ENCODE peak calls at places on chromosomes 16 and 17, in seven cellular contexts. One of them, this sample, is unnamed.

GRCh38 chr16:82506734-82507133 is 120.0 kb upstream of the CDH13 start:
- DNase-seq in A673: no peak
- DNase-seq in GM12865: no peak
- DNase-seq in colonic mucosa: no peak
- DNase-seq in uterus: no peak
- DNase-seq in fibroblast of lung: no peak
- DNase-seq in K562: no peak
- DNase-seq in this sample: no peak

GRCh38 chr16:27726621-27727275 is 176.8 kb downstream of the KATNIP start:
- DNase-seq in GM12865: no peak
- DNase-seq in colonic mucosa: no peak
- DNase-seq in A673: no peak
- DNase-seq in K562: no peak
- DNase-seq in fibroblast of lung: peak
- DNase-seq in uterus: no peak
- DNase-seq in this sample: peak

GRCh38 chr16:48035142-48035541 is 120.7 kb downstream of the ABCC12 start:
- DNase-seq in uterus: no peak
- DNase-seq in K562: no peak
- DNase-seq in fibroblast of lung: no peak
- DNase-seq in GM12865: no peak
- DNase-seq in colonic mucosa: no peak
- DNase-seq in A673: no peak
- DNase-seq in this sample: no peak

GRCh38 chr17:13609953-13610352 is 8.2 kb upstream of the HS3ST3A1 start:
- DNase-seq in A673: no peak
- DNase-seq in fibroblast of lung: peak
- DNase-seq in colonic mucosa: no peak
- DNase-seq in K562: no peak
- DNase-seq in uterus: no peak
- DNase-seq in GM12865: no peak
- DNase-seq in this sample: no peak

GRCh38 chr16:66273644-66274334 is 92.7 kb upstream of the CDH5 start:
- DNase-seq in uterus: no peak
- DNase-seq in GM12865: no peak
- DNase-seq in A673: no peak
- DNase-seq in colonic mucosa: no peak
- DNase-seq in fibroblast of lung: peak
- DNase-seq in K562: no peak
- DNase-seq in this sample: peak

GRCh38 chr16:83940630-83941378 is 12.2 kb upstream of the OSGIN1 start:
- DNase-seq in A673: no peak
- DNase-seq in colonic mucosa: no peak
- DNase-seq in GM12865: no peak
- DNase-seq in uterus: no peak
- DNase-seq in K562: no peak
- DNase-seq in fibroblast of lung: no peak
- DNase-seq in this sample: no peak

GRCh38 chr17:83101805-83102480 is 22.5 kb downstream of the METRNL start:
- DNase-seq in colonic mucosa: peak
- DNase-seq in K562: no peak
- DNase-seq in uterus: no peak
- DNase-seq in GM12865: no peak
- DNase-seq in A673: no peak
- DNase-seq in fibroblast of lung: no peak
- DNase-seq in this sample: no peak

GRCh38 chr17:74282587-74283370 is 8.7 kb downstream of the DNAI2 start:
- DNase-seq in uterus: no peak
- DNase-seq in colonic mucosa: no peak
- DNase-seq in GM12865: peak
- DNase-seq in A673: no peak
- DNase-seq in fibroblast of lung: peak
- DNase-seq in K562: peak
- DNase-seq in this sample: no peak

GRCh38 chr16:14957576-14958322 is 17.1 kb upstream of the PDXDC1 start:
- DNase-seq in GM12865: no peak
- DNase-seq in fibroblast of lung: no peak
- DNase-seq in K562: no peak
- DNase-seq in uterus: no peak
- DNase-seq in colonic mucosa: no peak
- DNase-seq in A673: no peak
- DNase-seq in this sample: no peak

GRCh38 chr17:80633197-80633596 is 88.6 kb downstream of the RPTOR start:
- DNase-seq in GM12865: no peak
- DNase-seq in K562: no peak
- DNase-seq in A673: no peak
- DNase-seq in uterus: no peak
- DNase-seq in fibroblast of lung: no peak
- DNase-seq in colonic mucosa: no peak
- DNase-seq in this sample: no peak

GRCh38 chr16:4212207-4212933 is 29.5 kb downstream of the SRL start:
- DNase-seq in colonic mucosa: no peak
- DNase-seq in K562: no peak
- DNase-seq in A673: no peak
- DNase-seq in fibroblast of lung: no peak
- DNase-seq in uterus: peak
- DNase-seq in GM12865: no peak
- DNase-seq in this sample: peak

GRCh38 chr16:67181346-67181745 is 2.4 kb downstream of the MATCAP1 start:
- DNase-seq in fibroblast of lung: peak
- DNase-seq in colonic mucosa: no peak
- DNase-seq in uterus: peak
- DNase-seq in A673: no peak
- DNase-seq in K562: no peak
- DNase-seq in GM12865: no peak
- DNase-seq in this sample: peak

GRCh38 chr17:58666858-58667267 is 25.0 kb downstream of the TEX14 start:
- DNase-seq in GM12865: no peak
- DNase-seq in colonic mucosa: peak
- DNase-seq in K562: peak
- DNase-seq in uterus: peak
- DNase-seq in A673: peak
- DNase-seq in fibroblast of lung: peak
- DNase-seq in this sample: peak

GRCh38 chr16:17109413-17109812 is 361.3 kb downstream of the XYLT1 start:
- DNase-seq in GM12865: no peak
- DNase-seq in uterus: no peak
- DNase-seq in K562: no peak
- DNase-seq in colonic mucosa: no peak
- DNase-seq in A673: no peak
- DNase-seq in fibroblast of lung: no peak
- DNase-seq in this sample: no peak

GRCh38 chr16:71781741-71782140 is 26.9 kb downstream of the AP1G1 start:
- DNase-seq in K562: no peak
- DNase-seq in A673: no peak
- DNase-seq in colonic mucosa: no peak
- DNase-seq in fibroblast of lung: peak
- DNase-seq in GM12865: no peak
- DNase-seq in uterus: no peak
- DNase-seq in this sample: peak

GRCh38 chr17:21001813-21002221 is 41.0 kb downstream of the USP22 start:
- DNase-seq in GM12865: no peak
- DNase-seq in A673: no peak
- DNase-seq in fibroblast of lung: no peak
- DNase-seq in K562: no peak
- DNase-seq in colonic mucosa: peak
- DNase-seq in uterus: no peak
- DNase-seq in this sample: no peak

GRCh38 chr16:69115361-69115760 is 9.9 kb downstream of the HAS3 start:
- DNase-seq in K562: no peak
- DNase-seq in GM12865: no peak
- DNase-seq in A673: no peak
- DNase-seq in uterus: no peak
- DNase-seq in colonic mucosa: no peak
- DNase-seq in fibroblast of lung: no peak
- DNase-seq in this sample: no peak

GRCh38 chr17:15917439-15918027 is 27.4 kb upstream of the ADORA2B start:
- DNase-seq in uterus: no peak
- DNase-seq in fibroblast of lung: no peak
- DNase-seq in K562: no peak
- DNase-seq in A673: no peak
- DNase-seq in GM12865: no peak
- DNase-seq in colonic mucosa: no peak
- DNase-seq in this sample: no peak

GRCh38 chr16:31042866-31043265 is 9.5 kb downstream of the STX4 start:
- DNase-seq in K562: no peak
- DNase-seq in uterus: no peak
- DNase-seq in colonic mucosa: no peak
- DNase-seq in GM12865: no peak
- DNase-seq in A673: no peak
- DNase-seq in fibroblast of lung: no peak
- DNase-seq in this sample: no peak
- H3K4me3 ChIP-seq in K562: no peak
- H3K4me3 ChIP-seq in uterus: no peak
- H3K4me3 ChIP-seq in colonic mucosa: no peak
- H3K4me3 ChIP-seq in GM12865: no peak
- H3K4me3 ChIP-seq in A673: no peak
- H3K4me3 ChIP-seq in fibroblast of lung: no peak
- H3K4me3 ChIP-seq in this sample: no peak

DNA sequence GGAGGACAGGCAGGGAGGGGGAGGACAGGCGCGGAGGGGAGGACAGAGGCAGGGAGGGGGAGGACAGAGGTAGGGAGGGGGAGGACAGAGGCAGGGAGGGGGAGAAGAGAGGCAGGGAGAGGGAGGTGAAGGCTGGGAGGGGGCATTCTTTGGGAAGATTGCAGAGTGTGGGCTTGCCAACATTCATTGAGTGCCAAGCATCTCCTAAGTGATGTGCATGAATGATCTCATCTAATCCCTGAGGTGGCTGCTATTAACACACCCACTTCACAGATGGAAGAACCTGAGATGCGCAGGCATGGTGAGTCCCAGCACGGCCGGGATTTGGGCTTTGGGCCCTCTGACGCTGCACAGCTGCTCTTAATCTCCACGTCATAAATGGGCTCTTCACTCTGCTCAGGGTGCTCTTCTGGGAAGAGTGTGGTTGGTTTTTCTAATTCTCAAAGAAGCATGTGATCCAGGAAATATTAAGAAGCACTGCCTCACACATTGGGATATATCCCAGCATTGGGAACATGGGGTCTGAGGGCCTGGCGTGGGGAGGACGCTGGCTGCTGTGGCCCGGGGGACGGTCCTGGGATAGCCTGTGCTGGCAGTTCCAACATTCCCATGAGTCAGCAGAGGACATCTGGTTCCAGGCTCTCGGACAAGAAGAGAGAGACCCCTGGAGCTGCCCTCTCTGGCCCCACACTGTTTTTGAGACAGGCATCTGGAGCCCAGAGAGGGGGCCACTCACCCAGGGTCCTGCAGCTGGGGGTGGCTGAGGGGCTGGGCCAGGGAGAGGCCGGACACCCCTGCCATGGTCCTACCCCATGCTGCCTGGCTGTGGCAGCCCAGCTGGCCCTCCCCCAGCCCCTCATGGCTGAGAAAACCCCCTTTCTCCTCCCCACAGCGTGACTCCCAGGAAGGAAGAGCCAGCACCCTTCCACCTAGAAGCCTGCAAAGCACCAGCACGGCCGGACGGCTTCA is 58.7 kb downstream of the NT5M start:
- DNase-seq in colonic mucosa: no peak
- DNase-seq in fibroblast of lung: no peak
- DNase-seq in uterus: peak
- DNase-seq in GM12865: no peak
- DNase-seq in A673: no peak
- DNase-seq in K562: no peak
- DNase-seq in this sample: peak
- TF ChIP-seq CTCF in colonic mucosa: no peak
- TF ChIP-seq CTCF in fibroblast of lung: no peak
- TF ChIP-seq CTCF in uterus: no peak
- TF ChIP-seq CTCF in GM12865: no peak
- TF ChIP-seq CTCF in A673: no peak
- TF ChIP-seq CTCF in K562: no peak
- TF ChIP-seq CTCF in this sample: no peak

GRCh38 chr17:40551874-40552768 is 13.2 kb downstream of the CCR7 start:
- DNase-seq in GM12865: peak
- DNase-seq in uterus: peak
- DNase-seq in K562: no peak
- DNase-seq in A673: no peak
- DNase-seq in colonic mucosa: peak
- DNase-seq in fibroblast of lung: peak
- DNase-seq in this sample: peak

GRCh38 chr17:40554646-40555295 is 10.5 kb downstream of the CCR7 start:
- DNase-seq in colonic mucosa: no peak
- DNase-seq in GM12865: peak
- DNase-seq in uterus: peak
- DNase-seq in fibroblast of lung: no peak
- DNase-seq in A673: no peak
- DNase-seq in K562: no peak
- DNase-seq in this sample: no peak

GRCh38 chr17:40555296-40556190 is 9.7 kb downstream of the CCR7 start:
- DNase-seq in GM12865: peak
- DNase-seq in K562: no peak
- DNase-seq in colonic mucosa: no peak
- DNase-seq in A673: no peak
- DNase-seq in uterus: peak
- DNase-seq in fibroblast of lung: no peak
- DNase-seq in this sample: no peak

GRCh38 chr17:40552806-40553693 is 12.2 kb downstream of the CCR7 start:
- DNase-seq in colonic mucosa: peak
- DNase-seq in A673: no peak
- DNase-seq in fibroblast of lung: peak
- DNase-seq in GM12865: no peak
- DNase-seq in uterus: no peak
- DNase-seq in K562: no peak
- DNase-seq in this sample: peak

DNA sequence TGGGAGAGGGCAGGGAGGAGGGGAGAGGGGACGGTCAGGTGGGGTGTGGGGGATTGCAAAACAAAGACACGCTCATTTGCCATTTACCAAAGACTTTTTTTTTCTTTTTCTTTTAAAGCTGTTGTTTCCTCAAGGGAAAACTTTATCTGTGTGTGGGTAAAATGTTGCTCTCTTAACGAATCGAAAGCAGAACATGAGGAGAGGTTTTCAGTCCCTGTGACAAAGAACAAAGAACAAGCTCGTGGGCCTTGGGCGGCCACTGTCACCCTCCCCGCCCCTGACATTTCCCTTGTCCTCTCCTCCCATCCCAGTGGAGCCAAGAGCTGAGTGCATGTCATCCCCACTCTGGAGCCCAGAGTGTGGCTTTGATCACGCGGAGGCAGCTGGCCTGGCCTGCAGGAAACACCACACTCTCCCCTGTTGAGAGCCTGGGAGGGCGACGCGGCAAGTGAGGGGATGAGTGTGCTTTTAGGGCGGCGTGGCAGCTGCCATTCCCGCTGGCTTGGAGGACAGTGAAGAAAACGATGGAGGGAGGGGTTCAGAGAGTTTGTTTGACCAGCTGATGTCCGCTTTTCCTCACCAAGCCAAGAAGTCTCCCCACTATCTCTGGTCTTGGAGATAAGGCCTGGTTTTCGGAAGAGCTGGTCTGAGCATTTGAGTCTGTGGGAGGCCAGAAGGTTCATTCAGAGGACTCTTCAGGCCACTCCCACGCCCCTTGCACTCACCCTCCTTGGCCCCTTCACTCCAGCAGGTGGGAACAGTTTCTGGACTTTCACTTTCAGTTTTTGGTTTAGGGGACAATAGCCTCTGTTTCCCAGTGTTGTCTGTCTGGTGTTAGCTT is 11.4 kb downstream of the CCR7 start:
- DNase-seq in uterus: peak
- DNase-seq in K562: peak
- DNase-seq in GM12865: no peak
- DNase-seq in A673: no peak
- DNase-seq in fibroblast of lung: peak
- DNase-seq in colonic mucosa: peak
- DNase-seq in this sample: peak
- H3K4me3 ChIP-seq in uterus: no peak
- H3K4me3 ChIP-seq in K562: peak
- H3K4me3 ChIP-seq in GM12865: no peak
- H3K4me3 ChIP-seq in A673: no peak
- H3K4me3 ChIP-seq in fibroblast of lung: no peak
- H3K4me3 ChIP-seq in colonic mucosa: no peak
- H3K4me3 ChIP-seq in this sample: no peak

GRCh38 chr16:79100456-79100855 is 500.1 kb downstream of the MAF start:
- DNase-seq in uterus: no peak
- DNase-seq in GM12865: no peak
- DNase-seq in fibroblast of lung: no peak
- DNase-seq in A673: no peak
- DNase-seq in colonic mucosa: no peak
- DNase-seq in K562: no peak
- DNase-seq in this sample: no peak
- TF ChIP-seq CTCF in uterus: no peak
- TF ChIP-seq CTCF in GM12865: no peak
- TF ChIP-seq CTCF in fibroblast of lung: no peak
- TF ChIP-seq CTCF in A673: no peak
- TF ChIP-seq CTCF in colonic mucosa: no peak
- TF ChIP-seq CTCF in K562: no peak
- TF ChIP-seq CTCF in this sample: no peak